ENCODE peak calls at places on chromosomes 16 and 17, in four cellular contexts. E is brain microvascular endothelial cell; R is GM23248; Y is CD8-positive, alpha-beta T cell. P is an unnamed sample.

GRCh38 chr16:54098247-54098646 is 188.3 kb downstream of the IRX3 start:
- DNase-seq in E (no peak), R (no peak), Y (no peak), P (no peak)

GRCh38 chr17:4074831-4075495 is 67.9 kb downstream of the ZZEF1 start:
- DNase-seq in Y (no peak), R (peak; percentile 47), E (no peak), P (peak; percentile 64)

GRCh38 chr17:39114744-39115534 is 36.5 kb downstream of the PLXDC1 start:
- DNase-seq in R (peak; percentile 87), Y (no peak), E (no peak), P (peak; percentile 40)

GRCh38 chr16:89922884-89923639 is at the start of gene TUBB3:
- DNase-seq in E (peak; percentile 72), Y (no peak), R (peak; percentile 94), P (peak; percentile 79)

GRCh38 chr17:78781339-78782304 is at the start of gene CYTH1:
- DNase-seq in E (no peak), Y (peak; percentile 50), R (peak; percentile 70), P (peak; percentile 16)

GRCh38 chr17:60577147-60577925 is 22.7 kb upstream of the PPM1D start:
- DNase-seq in R (peak; percentile 78), E (peak; percentile 42), Y (no peak), P (peak; percentile 63)

GRCh38 chr17:36590082-36590481 is 1.6 kb upstream of the DHRS11 start:
- DNase-seq in E (no peak), Y (no peak), R (peak; percentile 11), P (no peak)

GRCh38 chr16:7835032-7835431 is 502.4 kb downstream of the RBFOX1 start:
- DNase-seq in R (no peak), Y (no peak), E (no peak), P (no peak)

GRCh38 chr17:82384730-82385429 is 13.3 kb downstream of the UTS2R start:
- DNase-seq in E (peak; percentile 7), Y (no peak), R (peak; percentile 79), P (no peak)

GRCh38 chr16:21277045-21277926 is 804 bp downstream of the CRYM start:
- DNase-seq in Y (no peak), R (no peak), E (no peak), P (no peak)
- H3K4me3 ChIP-seq in Y (no peak overlapping the region), R (no peak overlapping the region), E (no peak overlapping the region), P (no peak overlapping the region)

DNA sequence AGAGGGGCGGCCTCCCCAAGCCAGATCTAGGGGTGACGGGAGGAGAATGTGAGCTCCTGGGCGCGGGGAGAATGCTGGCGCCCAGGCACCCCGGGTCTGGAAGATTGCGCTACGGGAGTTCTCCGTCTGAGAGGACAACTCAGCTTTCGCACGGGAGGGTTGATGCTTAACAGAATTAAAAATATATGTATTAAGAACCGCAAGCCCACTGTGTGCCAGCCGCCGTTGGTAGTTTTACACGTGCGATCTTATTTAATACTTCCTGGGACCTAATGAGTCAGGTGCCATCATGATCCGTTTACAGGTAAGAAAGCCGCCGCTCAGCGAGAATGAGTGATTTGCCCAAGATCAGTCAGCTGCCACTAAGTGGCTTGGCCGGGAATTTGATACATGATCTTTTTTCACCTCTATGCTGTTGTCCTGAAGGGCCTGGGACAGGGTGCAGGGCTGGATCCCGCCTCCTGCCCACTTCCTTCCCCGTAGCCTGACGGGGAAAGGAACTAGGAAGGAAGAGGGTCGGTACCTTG is 784 bp downstream of the VAT1L start:
- DNase-seq in R (peak; percentile 40), Y (no peak), E (no peak), P (no peak)
- H3K4me3 ChIP-seq in R (peak overlapping the region; percentile 86), Y (no peak overlapping the region), E (peak overlapping the region; percentile 79), P (peak overlapping the region; percentile 49)

GRCh38 chr17:67717192-67717623 is 528 bp upstream of the NOL11 start:
- DNase-seq in E (no peak), R (no peak), Y (no peak), P (no peak)
- H3K4me3 ChIP-seq in E (peak overlapping the region; percentile 99), R (peak overlapping the region; percentile 100), Y (peak overlapping the region; percentile 93), P (peak overlapping the region; percentile 91)

GRCh38 chr17:32875904-32876413 is 965 bp downstream of the MYO1D start:
- DNase-seq in R (peak; percentile 59), E (peak; percentile 47), Y (no peak), P (peak; percentile 55)

GRCh38 chr17:32876414-32877163 is at the start of gene MYO1D:
- DNase-seq in E (no peak), Y (peak; percentile 55), R (peak; percentile 61), P (no peak)

GRCh38 chr17:32873114-32873513 is 3.8 kb downstream of the MYO1D start:
- DNase-seq in Y (no peak), R (no peak), E (no peak), P (no peak)

GRCh38 chr17:32877164-32877764 is 340 bp upstream of the MYO1D start:
- DNase-seq in R (peak; percentile 97), E (peak; percentile 73), Y (peak; percentile 88), P (peak; percentile 89)

GRCh38 chr17:32875230-32875903 is 1.6 kb downstream of the MYO1D start:
- DNase-seq in Y (no peak), E (no peak), R (no peak), P (no peak)
- H3K4me3 ChIP-seq in Y (no peak overlapping the region), E (peak overlapping the region; percentile 68), R (peak overlapping the region; percentile 72), P (peak overlapping the region; percentile 80)

GRCh38 chr17:57956311-57957119 is 1.3 kb upstream of the CUEDC1 start:
- DNase-seq in Y (peak; percentile 43), E (no peak), R (no peak), P (no peak)
- H3K4me3 ChIP-seq in Y (no peak overlapping the region), E (no peak overlapping the region), R (peak overlapping the region; percentile 72), P (no peak overlapping the region)

DNA sequence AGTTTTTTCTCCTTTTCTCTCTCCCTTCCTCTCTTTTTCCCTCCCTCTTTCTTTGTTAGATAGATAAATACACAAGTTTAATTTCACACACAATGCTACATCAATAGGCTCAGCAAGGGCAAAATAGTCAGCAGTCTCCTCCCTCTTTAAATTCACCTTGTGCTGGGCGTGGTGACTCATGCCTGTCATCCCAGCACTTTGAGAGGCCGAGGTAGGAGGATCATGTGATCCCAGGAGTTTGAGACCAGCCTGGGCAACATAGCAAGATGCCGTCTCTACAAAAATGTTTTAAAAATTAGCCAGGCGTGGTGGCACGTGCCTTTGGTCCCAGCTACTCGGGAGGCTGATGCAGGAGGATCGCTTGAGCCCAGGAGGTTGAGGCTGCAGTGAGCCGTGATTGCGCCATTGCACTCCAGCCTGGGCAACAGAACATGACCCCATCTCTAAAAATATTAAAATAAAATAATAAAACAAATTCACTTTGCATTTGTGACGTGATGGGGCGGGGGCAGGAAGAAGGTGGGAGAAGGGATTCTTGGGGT is 27.4 kb downstream of the IL21R start:
- DNase-seq in E (no peak), Y (peak; percentile 2), R (no peak), P (no peak)
- H3K4me3 ChIP-seq in E (no peak overlapping the region), Y (no peak overlapping the region), R (no peak overlapping the region), P (no peak overlapping the region)

DNA sequence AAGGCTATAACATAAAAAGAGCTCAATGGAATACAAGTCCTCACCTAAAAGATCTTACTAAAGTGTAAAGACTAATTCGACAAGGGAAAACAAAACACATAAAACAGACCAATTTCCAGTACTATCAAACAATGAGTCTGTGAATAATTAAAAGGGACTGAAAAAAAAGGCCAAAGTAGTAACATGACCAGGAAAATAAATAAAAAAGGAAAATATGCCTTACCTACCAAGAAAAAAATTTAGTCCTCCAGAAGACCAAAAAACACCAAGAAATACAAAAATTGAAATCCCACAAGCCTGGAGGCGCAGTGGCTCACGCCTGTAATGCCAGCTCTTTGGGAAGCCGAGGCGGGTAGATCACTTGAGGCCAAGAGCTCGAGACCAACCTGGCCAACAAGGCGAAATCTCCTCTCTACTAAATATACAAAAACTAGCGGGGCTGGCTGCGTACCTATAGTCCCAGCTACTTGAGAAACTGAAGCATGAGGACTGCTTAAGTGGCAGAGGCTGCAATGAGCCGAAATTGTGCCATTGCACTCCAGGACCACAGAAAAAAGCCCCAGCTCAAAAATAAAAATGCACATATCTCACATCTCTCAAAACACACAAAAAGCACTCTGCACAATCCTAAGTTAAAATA is 60.8 kb downstream of the TEX14 start:
- DNase-seq in Y (peak; percentile 36), E (peak; percentile 73), R (peak; percentile 77), P (no peak)
- H3K4me3 ChIP-seq in Y (peak overlapping the region; percentile 48), E (no peak overlapping the region), R (peak overlapping the region; percentile 67), P (no peak overlapping the region)

GRCh38 chr17:62895650-62896301 is 70.3 kb upstream of the TANC2 start:
- DNase-seq in R (peak; percentile 36), E (no peak), Y (no peak), P (peak; percentile 61)

GRCh38 chr17:62899349-62899748 is 66.7 kb upstream of the TANC2 start:
- DNase-seq in Y (no peak), R (no peak), E (no peak), P (no peak)

GRCh38 chr17:62900096-62900495 is 65.9 kb upstream of the TANC2 start:
- DNase-seq in R (no peak), Y (no peak), E (no peak), P (no peak)

GRCh38 chr17:62897706-62898105 is 68.3 kb upstream of the TANC2 start:
- DNase-seq in E (no peak), R (peak; percentile 26), Y (no peak), P (peak; percentile 23)

GRCh38 chr17:62898239-62898864 is 67.7 kb upstream of the TANC2 start:
- DNase-seq in R (peak; percentile 72), Y (no peak), E (no peak), P (peak; percentile 38)
- H3K4me3 ChIP-seq in R (peak overlapping the region; percentile 50), Y (no peak overlapping the region), E (no peak overlapping the region), P (no peak overlapping the region)